ENCODE peak calls at places on chromosomes 4 and X, in four cellular contexts. L, C, W and K are unnamed samples.
A peak's percentile ranks its signal among the peaks of the same experiment; 100 is the strongest.

GRCh38 chr4:2341911-2342652 is 76.4 kb downstream of the ZFYVE28 start:
- DNase-seq in L (peak; percentile 16), C (no peak), W (no peak), K (no peak)

GRCh38 chr4:67881226-67881625 is 2.6 kb downstream of the TMPRSS11D start:
- DNase-seq in L (no peak), C (no peak), W (no peak), K (no peak)

GRCh38 chr4:74370912-74371311 is 6.0 kb downstream of the EREG start:
- DNase-seq in L (peak; percentile 61), C (peak; percentile 64), W (peak; percentile 78), K (no peak)

GRCh38 chr4:2948895-2949781 is 14.1 kb downstream of the NOP14 start:
- DNase-seq in L (peak; percentile 41), C (no peak), W (peak; percentile 62), K (no peak)

GRCh38 chr4:13276357-13276756 is 207.8 kb downstream of the RAB28 start:
- DNase-seq in L (no peak), C (no peak), W (no peak), K (no peak)

GRCh38 chr4:77618383-77619241 is 13.0 kb downstream of the CXCL13 start:
- DNase-seq in L (peak; percentile 88), C (peak; percentile 58), W (peak; percentile 89), K (peak; percentile 59)

GRCh38 chr4:89283226-89283974 is 24.2 kb downstream of the GPRIN3 start:
- DNase-seq in L (no peak), C (no peak), W (peak; percentile 46), K (no peak)

GRCh38 chr4:61556277-61556676 is 356.2 kb downstream of the ADGRL3 start:
- DNase-seq in L (no peak), C (no peak), W (peak; percentile 14), K (no peak)

GRCh38 chr4:3836802-3837601 is 70.8 kb downstream of the ADRA2C start:
- DNase-seq in L (peak; percentile 73), C (no peak), W (peak; percentile 93), K (no peak)

GRCh38 chrX:130339408-130340222 is at the start of gene SLC25A14:
- DNase-seq in L (peak; percentile 78), C (peak; percentile 66), W (peak; percentile 88), K (peak; percentile 38)

GRCh38 chrX:13064599-13065143 is 20.3 kb upstream of the FAM9C start:
- DNase-seq in L (no peak), C (peak; percentile 46), W (no peak), K (no peak)

GRCh38 chrX:150157291-150157690 is 205.8 kb upstream of the MAMLD1 start:
- DNase-seq in L (no peak), C (no peak), W (no peak), K (no peak)

GRCh38 chr4:24244663-24245519 is 339.5 kb downstream of the DHX15 start:
- DNase-seq in L (no peak), C (peak; percentile 32), W (no peak), K (no peak)

GRCh38 chrX:37745354-37745753 is 34.5 kb upstream of the CYBB start:
- DNase-seq in L (peak; percentile 57), C (peak; percentile 61), W (peak; percentile 55), K (no peak)

GRCh38 chr4:25560605-25561004 is 95.0 kb upstream of the SLC34A2 start:
- DNase-seq in L (no peak), C (no peak), W (no peak), K (no peak)

GRCh38 chrX:112851161-112851779 is 10.6 kb upstream of the AMOT start:
- DNase-seq in L (peak; percentile 44), C (no peak), W (peak; percentile 95), K (no peak)

GRCh38 chr4:143294310-143294709 is 42.4 kb upstream of the GAB1 start:
- DNase-seq in L (no peak), C (peak; percentile 11), W (no peak), K (no peak)

GRCh38 chrX:153827016-153827415 is 3.3 kb downstream of the PDZD4 start:
- DNase-seq in L (no peak), C (no peak), W (peak; percentile 23), K (no peak)

GRCh38 chr4:185995665-185996064 is 73.3 kb upstream of the TLR3 start:
- DNase-seq in L (no peak), C (no peak), W (no peak), K (no peak)

GRCh38 chr4:185997287-185997686 is 71.7 kb upstream of the TLR3 start:
- DNase-seq in L (no peak), C (no peak), W (no peak), K (no peak)

GRCh38 chr4:185994750-185995149 is 74.2 kb upstream of the TLR3 start:
- DNase-seq in L (no peak), C (no peak), W (no peak), K (no peak)

GRCh38 chr4:185999207-185999606 is 69.7 kb upstream of the TLR3 start:
- DNase-seq in L (no peak), C (no peak), W (no peak), K (no peak)

GRCh38 chr4:185998791-185999190 is 70.2 kb upstream of the TLR3 start:
- DNase-seq in L (no peak), C (no peak), W (no peak), K (no peak)
- H2BK120ac ChIP-seq in L (no peak overlapping the region), C (no peak overlapping the region), W (no peak overlapping the region), K (no peak overlapping the region)

GRCh38 chr4:145049241-145049640 is 48.8 kb downstream of the ANAPC10 start:
- DNase-seq in L (no peak), C (no peak), W (no peak), K (no peak)

GRCh38 chr4:145047151-145047550 is 50.8 kb downstream of the ANAPC10 start:
- DNase-seq in L (no peak), C (no peak), W (no peak), K (no peak)

GRCh38 chr4:145044341-145044740 is 53.7 kb downstream of the ANAPC10 start:
- DNase-seq in L (no peak), C (peak; percentile 55), W (no peak), K (no peak)

GRCh38 chr4:145045180-145045579 is 52.8 kb downstream of the ANAPC10 start:
- DNase-seq in L (no peak), C (no peak), W (no peak), K (no peak)

DNA sequence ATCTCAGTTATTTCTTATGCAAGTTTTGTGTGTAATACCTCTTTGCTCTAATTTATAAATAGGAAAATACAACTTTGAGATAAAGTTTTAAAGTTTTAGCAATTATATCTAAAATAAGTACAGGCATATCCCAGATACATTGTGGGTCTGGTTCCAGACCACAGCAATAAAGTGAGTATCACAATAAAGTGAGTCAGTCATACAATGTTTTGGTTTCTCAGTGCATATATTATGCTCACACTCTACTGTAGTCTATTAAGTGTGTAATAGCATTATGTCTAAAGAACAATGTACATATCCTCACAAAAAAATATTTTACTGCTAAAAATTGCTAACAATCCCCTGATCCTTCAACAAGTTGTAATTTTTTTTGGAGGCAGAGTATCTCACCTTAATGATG is 49.2 kb downstream of the ANAPC10 start:
- DNase-seq in L (no peak), C (no peak), W (no peak), K (no peak)
- H3K56ac ChIP-seq in L (no peak overlapping the region), C (no peak overlapping the region), W (no peak overlapping the region), K (no peak overlapping the region)

GRCh38 chr4:87150498-87151261 is 69.7 kb downstream of the KLHL8 start:
- DNase-seq in L (no peak), C (peak; percentile 71), W (peak; percentile 78), K (peak; percentile 64)
- H2BK5ac ChIP-seq in L (no peak overlapping the region), C (no peak overlapping the region), W (no peak overlapping the region), K (no peak overlapping the region)

GRCh38 chrX:88990882-88991582 is 244.0 kb downstream of the CPXCR1 start:
- DNase-seq in L (no peak), C (no peak), W (no peak), K (no peak)

GRCh38 chrX:88988796-88989195 is 241.8 kb downstream of the CPXCR1 start:
- DNase-seq in L (no peak), C (no peak), W (no peak), K (no peak)

DNA sequence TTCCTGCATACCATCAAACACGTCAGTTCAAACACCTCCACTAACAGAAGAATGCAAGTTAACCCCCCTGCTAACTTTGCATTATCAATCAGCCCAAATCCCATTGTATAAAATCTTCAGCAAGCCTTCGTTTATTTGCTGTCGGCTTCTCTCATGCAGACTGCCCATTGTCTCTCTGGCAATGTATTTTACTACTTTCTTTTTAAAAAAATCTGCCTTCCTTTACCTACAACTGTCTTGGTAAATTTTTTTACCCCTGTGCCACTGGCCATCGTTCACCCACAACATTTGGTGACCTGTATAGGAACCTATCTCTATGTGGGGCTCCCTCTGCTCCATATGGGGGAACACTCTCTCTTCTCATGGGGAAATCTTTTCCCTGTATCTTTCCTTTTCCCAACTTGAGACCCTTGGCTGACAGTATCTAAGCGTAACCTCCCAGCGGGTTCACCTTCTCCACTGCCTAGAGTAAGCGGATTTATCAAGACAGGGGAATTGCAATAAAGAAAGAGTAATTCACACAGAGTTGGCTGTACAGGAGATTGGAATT is 244.6 kb downstream of the CPXCR1 start:
- DNase-seq in L (no peak), C (no peak), W (peak; percentile 40), K (no peak)
- H2BK120ac ChIP-seq in L (no peak overlapping the region), C (no peak overlapping the region), W (no peak overlapping the region), K (peak overlapping the region; percentile 96)